ENCODE peak calls at places on chromosomes 11 and 22, in six cellular contexts. K is GM12891, I is HepG2, O is GM12878, T is K562, U is H1. C is an unnamed sample.

GRCh38 chr11:85875505-85875904 is 20.3 kb downstream of the CCDC83 start:
- DNase-seq in U (no peak), O (no peak), T (no peak), K (no peak), I (no peak), C (no peak)

GRCh38 chr11:131681875-131682274 is 311.5 kb downstream of the NTM start:
- DNase-seq in O (no peak), U (no peak), T (no peak), K (no peak), I (no peak), C (no peak)

GRCh38 chr22:36807627-36808026 is 9.2 kb downstream of the PVALB start:
- DNase-seq in K (no peak), O (no peak), T (no peak), U (no peak), I (no peak), C (no peak)

GRCh38 chr11:90558328-90558865 is 335.5 kb upstream of the CHORDC1 start:
- DNase-seq in O (no peak), I (peak), K (no peak), T (no peak), U (no peak), C (no peak)

GRCh38 chr11:79156031-79156430 is 284.8 kb downstream of the TENM4 start:
- DNase-seq in O (no peak), U (no peak), T (no peak), I (no peak), K (no peak), C (no peak)

GRCh38 chr22:17009640-17010291 is 1.7 kb upstream of the GAB4 start:
- DNase-seq in O (no peak), I (no peak), K (no peak), U (no peak), T (no peak), C (no peak)

GRCh38 chr11:102783720-102784119 is 3.3 kb upstream of the MMP10 start:
- DNase-seq in U (no peak), K (no peak), T (no peak), O (no peak), I (no peak), C (no peak)

GRCh38 chr11:34468209-34468841 is 29.6 kb downstream of the CAT start:
- DNase-seq in K (peak), U (peak), T (peak), I (peak), O (no peak), C (peak)

GRCh38 chr11:103849366-103849765 is 187.1 kb upstream of the DDI1 start:
- DNase-seq in O (no peak), U (no peak), K (no peak), T (no peak), I (no peak), C (no peak)

GRCh38 chr22:44206696-44207095 is 26.0 kb downstream of the PARVG start:
- DNase-seq in K (no peak), U (no peak), O (no peak), I (no peak), T (no peak), C (no peak)

GRCh38 chr11:65354265-65355012 is at the start of gene TIGD3:
- DNase-seq in K (peak), I (peak), T (peak), U (peak), O (peak), C (peak)

GRCh38 chr22:40813912-40814315 is 5.2 kb downstream of the SLC25A17 start:
- DNase-seq in T (peak), U (no peak), O (no peak), I (no peak), K (no peak), C (no peak)

GRCh38 chr11:44622721-44623258 is 57.3 kb downstream of the CD82 start:
- DNase-seq in U (no peak), I (no peak), T (no peak), O (no peak), K (no peak), C (peak)

GRCh38 chr22:35648066-35649025 is at the start of gene APOL6:
- DNase-seq in I (peak), O (peak), K (peak), T (peak), U (no peak), C (no peak)

GRCh38 chr11:6319879-6320410 is 356 bp downstream of the CAVIN3 start:
- DNase-seq in O (no peak), U (no peak), K (peak), T (peak), I (no peak), C (peak)

GRCh38 chr22:23750744-23751440 is at the start of gene ZNF70:
- DNase-seq in K (peak), I (peak), U (no peak), O (no peak), T (peak), C (peak)

GRCh38 chr22:36589856-36590255 is 60.9 kb upstream of the EIF3D start:
- DNase-seq in T (no peak), U (no peak), O (no peak), I (no peak), K (no peak), C (no peak)

GRCh38 chr22:49568751-49569285 is 258.9 kb downstream of the BRD1 start:
- DNase-seq in U (no peak), T (no peak), I (no peak), K (no peak), O (no peak), C (no peak)

GRCh38 chr22:31556627-31557203 is 60.4 kb downstream of the SFI1 start:
- DNase-seq in U (no peak), K (no peak), I (peak), T (peak), O (no peak), C (no peak)

GRCh38 chr22:21101877-21102638 is 56.3 kb downstream of the LRRC74B start:
- DNase-seq in T (no peak), O (no peak), K (no peak), I (no peak), U (no peak), C (no peak)

GRCh38 chr11:109363682-109364081 is 58.3 kb upstream of the C11orf87 start:
- DNase-seq in O (no peak), I (no peak), U (no peak), T (no peak), K (no peak), C (no peak)

GRCh38 chr22:45584621-45585436 is 82.1 kb downstream of the FBLN1 start:
- DNase-seq in K (no peak), U (no peak), T (no peak), I (no peak), O (no peak), C (no peak)

GRCh38 chr11:65448418-65449196 is 26.0 kb downstream of the NEAT1 start:
- DNase-seq in U (no peak), T (peak), K (no peak), I (no peak), O (no peak), C (no peak)

DNA sequence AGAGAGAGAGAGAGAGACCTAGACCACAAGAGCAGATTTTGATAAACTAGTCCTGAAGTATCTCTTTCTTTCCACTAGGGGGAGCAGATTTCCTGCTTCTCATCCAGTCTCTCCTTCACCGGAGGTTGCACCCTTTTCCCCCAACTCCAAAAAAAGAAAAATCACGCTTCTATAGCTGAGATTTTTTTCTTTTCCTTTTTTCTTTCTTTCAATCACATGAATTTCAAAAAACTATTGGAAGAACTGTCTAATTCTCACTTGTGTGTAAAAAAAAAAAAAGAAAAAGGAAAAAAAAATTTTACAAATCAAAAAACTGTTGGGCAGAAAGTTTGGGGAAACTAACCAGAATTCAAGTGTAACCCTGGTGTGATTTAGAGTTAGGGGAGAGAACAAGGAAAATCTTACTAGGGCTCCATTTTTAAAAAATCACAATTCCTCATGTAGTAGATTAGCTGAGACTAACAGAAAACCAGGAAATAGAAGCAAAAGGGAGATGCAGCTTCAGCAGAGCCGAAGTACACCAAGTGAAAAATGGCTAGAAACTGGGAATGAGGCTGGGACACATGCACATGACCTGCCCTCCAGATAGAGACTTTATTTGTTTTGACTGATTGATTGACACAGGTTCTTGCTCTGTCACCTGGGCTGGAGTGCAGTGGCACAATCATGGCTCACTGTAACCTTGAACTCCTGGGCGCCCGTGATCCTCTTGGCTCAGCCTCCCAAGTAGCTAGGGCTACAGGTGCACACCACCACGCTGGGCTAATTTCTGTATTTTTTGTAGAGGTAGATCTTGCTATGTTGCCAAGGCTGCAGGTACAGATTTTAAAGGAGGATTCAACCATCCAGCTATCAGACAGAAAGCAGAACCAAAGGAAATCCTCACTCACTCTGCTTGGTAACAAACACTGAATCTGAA is 27.1 kb downstream of the SDHD start:
- DNase-seq in K (no peak), T (peak), O (no peak), U (no peak), I (peak), C (no peak)
- TF ChIP-seq TAF1 in K (no peak), T (no peak), O (no peak), U (no peak), I (no peak), C (no peak)

DNA sequence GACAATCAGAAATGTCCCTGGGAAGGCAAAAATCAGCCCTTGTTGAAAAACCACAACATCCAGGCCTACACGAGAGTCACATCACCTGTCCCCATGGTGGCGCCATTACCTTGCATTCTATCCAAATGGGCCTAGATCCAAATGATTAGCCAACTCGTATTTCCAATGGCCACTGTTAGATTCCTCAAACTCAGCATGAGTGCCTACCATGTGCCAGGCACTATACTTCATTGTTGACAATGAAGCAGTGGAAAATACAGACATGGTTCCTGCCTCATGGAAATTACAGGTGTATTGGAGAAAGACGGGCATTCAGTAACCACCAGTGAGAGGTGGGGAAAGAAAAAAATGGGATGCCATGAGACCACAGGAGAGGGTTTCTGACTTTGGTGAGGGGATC is 29.8 kb upstream of the CREB3L1 start:
- DNase-seq in O (no peak), U (no peak), K (no peak), I (peak), T (peak), C (no peak)
- TF ChIP-seq POLR2AphosphoS5 in O (no peak), U (no peak), K (no peak), I (no peak), T (no peak), C (no peak)

GRCh38 chr11:61732705-61733104 is 19.7 kb upstream of the MYRF start:
- DNase-seq in K (no peak), T (no peak), I (no peak), U (no peak), O (no peak), C (no peak)

GRCh38 chr11:61735391-61735790 is 17.0 kb upstream of the MYRF start:
- DNase-seq in K (no peak), U (no peak), I (no peak), O (no peak), T (no peak), C (no peak)

GRCh38 chr11:61733120-61733978 is 19.1 kb upstream of the MYRF start:
- DNase-seq in U (no peak), K (peak), O (peak), T (peak), I (peak), C (peak)

GRCh38 chr11:61736310-61736709 is 16.1 kb upstream of the MYRF start:
- DNase-seq in O (no peak), T (no peak), I (no peak), U (no peak), K (no peak), C (no peak)

GRCh38 chr11:61734767-61735166 is 17.7 kb upstream of the MYRF start:
- DNase-seq in I (no peak), K (no peak), T (no peak), U (no peak), O (no peak), C (no peak)
- TF ChIP-seq POLR2A in I (no peak), K (no peak), T (no peak), U (no peak), O (no peak), C (no peak)

GRCh38 chr11:11454671-11455223 is 101.7 kb upstream of the CSNK2A3 start:
- DNase-seq in O (no peak), T (no peak), I (no peak), K (no peak), U (no peak), C (no peak)

GRCh38 chr11:11450744-11451362 is 97.8 kb upstream of the CSNK2A3 start:
- DNase-seq in K (no peak), O (no peak), I (no peak), U (no peak), T (no peak), C (no peak)

GRCh38 chr11:11449327-11449726 is 96.3 kb upstream of the CSNK2A3 start:
- DNase-seq in K (no peak), I (no peak), O (no peak), T (no peak), U (no peak), C (no peak)

GRCh38 chr11:11448626-11449025 is 95.6 kb upstream of the CSNK2A3 start:
- DNase-seq in U (no peak), T (no peak), O (no peak), K (no peak), I (no peak), C (no peak)

DNA sequence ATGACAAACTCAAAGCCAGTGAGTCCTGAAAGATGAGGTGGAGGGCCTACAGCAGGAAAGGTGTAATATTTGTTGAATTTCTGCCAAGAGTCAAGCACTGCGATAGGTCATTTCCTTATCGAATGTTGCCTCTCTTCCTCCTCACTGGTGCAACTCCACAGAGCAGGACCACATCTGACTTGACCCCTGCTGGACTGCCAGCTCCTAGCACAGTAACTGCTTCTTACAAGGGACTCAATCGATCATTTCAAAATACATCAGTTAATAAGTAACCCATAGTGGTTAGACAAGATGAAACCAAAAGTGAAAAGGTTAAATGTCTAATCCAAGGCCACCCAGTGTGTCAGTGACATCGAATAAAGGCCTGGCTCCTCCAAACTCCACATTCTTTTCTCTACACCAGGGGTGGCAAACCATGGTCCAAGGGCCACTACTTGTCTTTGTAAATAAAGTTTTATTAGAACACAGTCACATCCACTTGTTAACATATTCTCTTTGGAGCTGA is 98.5 kb upstream of the CSNK2A3 start:
- DNase-seq in K (no peak), T (no peak), I (peak), O (peak), U (no peak), C (peak)
- TF ChIP-seq TAF1 in K (no peak), T (no peak), I (no peak), O (no peak), U (no peak), C (no peak)

GRCh38 chr11:10796191-10796590 is 12.5 kb downstream of the EIF4G2 start:
- DNase-seq in U (no peak), T (no peak), O (no peak), K (no peak), I (no peak), C (no peak)
- TF ChIP-seq POLR2AphosphoS5 in U (peak), T (no peak), O (peak), K (peak), I (peak), C (peak)

GRCh38 chr11:123111465-123111864 is 49.5 kb upstream of the HSPA8 start:
- DNase-seq in K (peak), O (no peak), I (peak), T (peak), U (no peak), C (peak)

GRCh38 chr11:123122341-123122740 is 60.4 kb upstream of the HSPA8 start:
- DNase-seq in U (no peak), I (no peak), T (no peak), O (no peak), K (no peak), C (no peak)

DNA sequence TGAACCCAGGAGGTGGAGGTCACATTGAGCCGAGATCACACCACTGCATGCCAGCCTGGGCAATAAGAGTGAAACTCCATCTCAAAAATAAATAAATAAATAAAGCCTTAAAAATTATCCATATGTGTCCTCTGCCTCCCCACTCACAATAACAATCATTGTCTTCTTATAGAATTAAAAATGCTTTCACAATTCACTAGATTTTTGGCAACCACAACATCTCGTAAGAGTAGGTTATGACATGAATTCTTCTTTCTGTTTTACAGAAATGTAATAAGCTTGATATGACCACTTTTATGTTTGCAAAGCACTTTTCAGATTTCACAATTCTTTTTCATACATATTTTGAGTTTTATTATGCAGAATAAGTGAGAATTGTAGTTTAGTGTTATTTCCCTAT is 54.5 kb upstream of the HSPA8 start:
- DNase-seq in U (no peak), T (no peak), I (no peak), O (no peak), K (no peak), C (no peak)
- TF ChIP-seq POLR2A in U (no peak), T (no peak), I (no peak), O (no peak), K (no peak), C (no peak)

GRCh38 chr11:56885854-56886253 is 102.9 kb upstream of the OR5AK2 start:
- DNase-seq in T (no peak), O (no peak), I (no peak), K (no peak), U (no peak), C (no peak)

GRCh38 chr11:56887940-56888339 is 100.8 kb upstream of the OR5AK2 start:
- DNase-seq in I (no peak), K (no peak), T (no peak), U (no peak), O (no peak), C (no peak)

GRCh38 chr11:56883590-56883989 is 105.1 kb upstream of the OR5AK2 start:
- DNase-seq in O (no peak), T (no peak), K (no peak), U (no peak), I (no peak), C (no peak)

GRCh38 chr11:56886465-56886864 is 102.2 kb upstream of the OR5AK2 start:
- DNase-seq in K (no peak), I (no peak), U (no peak), O (no peak), T (no peak), C (no peak)

GRCh38 chr11:56885182-56885581 is 103.5 kb upstream of the OR5AK2 start:
- DNase-seq in I (peak), K (no peak), U (no peak), T (no peak), O (no peak), C (no peak)
- TF ChIP-seq TAF1 in I (no peak), K (no peak), U (no peak), T (no peak), O (no peak), C (no peak)

GRCh38 chr11:60056349-60056969 is at the start of gene MS4A3:
- DNase-seq in U (no peak), O (no peak), I (no peak), K (no peak), T (peak), C (no peak)
- TF ChIP-seq POLR2AphosphoS5 in U (no peak), O (no peak), I (no peak), K (no peak), T (peak), C (no peak)

GRCh38 chr11:59559886-59560285 is 48.5 kb downstream of the OR4D9 start:
- DNase-seq in O (no peak), K (no peak), T (no peak), U (no peak), I (no peak), C (no peak)

GRCh38 chr11:59556115-59556882 is 45.0 kb downstream of the OR4D9 start:
- DNase-seq in I (peak), O (peak), T (peak), K (no peak), U (peak), C (no peak)

GRCh38 chr11:59555601-59556114 is 44.3 kb downstream of the OR4D9 start:
- DNase-seq in U (no peak), I (no peak), K (no peak), T (no peak), O (no peak), C (no peak)

GRCh38 chr11:59557940-59558643 is 46.8 kb downstream of the OR4D9 start:
- DNase-seq in O (no peak), I (no peak), K (no peak), U (no peak), T (no peak), C (no peak)

DNA sequence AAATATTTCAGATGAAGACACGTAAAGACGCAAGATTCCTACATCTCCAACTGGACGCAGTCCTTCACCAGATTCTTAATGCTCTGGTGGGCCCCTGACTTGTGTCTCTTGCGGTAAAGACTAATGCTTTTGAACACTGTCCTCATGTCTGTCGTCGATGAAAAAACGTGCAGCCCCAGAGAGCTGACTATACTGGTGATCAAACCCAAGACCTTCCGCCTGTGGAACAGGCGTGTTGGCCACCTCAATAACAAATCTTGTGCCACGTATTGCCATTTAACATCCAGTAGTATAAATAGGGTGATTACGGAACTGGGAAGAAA is 45.5 kb downstream of the OR4D9 start:
- DNase-seq in I (peak), K (no peak), O (no peak), T (no peak), U (no peak), C (no peak)
- TF ChIP-seq POLR2A in I (no peak), K (no peak), O (no peak), T (no peak), U (no peak), C (no peak)

C was measured in GM12892.